ENCODE peak calls at places on chromosomes 12 and 14, in eight cellular contexts. One of them, this sample, is unnamed.

GRCh38 chr14:104244221-104245011 is 106.0 kb downstream of the KIF26A start:
- DNase-seq in heart left ventricle: no peak
- DNase-seq in psoas muscle: peak; percentile 28
- DNase-seq in dorsolateral prefrontal cortex: no peak
- DNase-seq in naive thymus-derived CD4-positive, alpha-beta T cell: no peak
- DNase-seq in suprapubic skin: peak; percentile 66
- DNase-seq in stomach: peak; percentile 19
- DNase-seq in fibroblast of lung: no peak
- DNase-seq in this sample: no peak

GRCh38 chr14:101821528-101821927 is 60.0 kb downstream of the PPP2R5C start:
- DNase-seq in naive thymus-derived CD4-positive, alpha-beta T cell: peak; percentile 86
- DNase-seq in psoas muscle: no peak
- DNase-seq in heart left ventricle: no peak
- DNase-seq in fibroblast of lung: no peak
- DNase-seq in dorsolateral prefrontal cortex: no peak
- DNase-seq in stomach: no peak
- DNase-seq in suprapubic skin: no peak
- DNase-seq in this sample: no peak

GRCh38 chr14:102200690-102201368 is 61.1 kb downstream of the WDR20 start:
- DNase-seq in heart left ventricle: no peak
- DNase-seq in suprapubic skin: no peak
- DNase-seq in dorsolateral prefrontal cortex: no peak
- DNase-seq in psoas muscle: no peak
- DNase-seq in fibroblast of lung: no peak
- DNase-seq in stomach: no peak
- DNase-seq in naive thymus-derived CD4-positive, alpha-beta T cell: peak; percentile 25
- DNase-seq in this sample: no peak

GRCh38 chr14:92726135-92726932 is 22.1 kb downstream of the LGMN start:
- DNase-seq in naive thymus-derived CD4-positive, alpha-beta T cell: no peak
- DNase-seq in stomach: peak; percentile 82
- DNase-seq in heart left ventricle: peak; percentile 49
- DNase-seq in fibroblast of lung: peak; percentile 93
- DNase-seq in suprapubic skin: no peak
- DNase-seq in dorsolateral prefrontal cortex: no peak
- DNase-seq in psoas muscle: peak; percentile 77
- DNase-seq in this sample: peak; percentile 58

GRCh38 chr14:42927313-42927712 is 1320.6 kb downstream of the LRFN5 start:
- DNase-seq in heart left ventricle: no peak
- DNase-seq in stomach: no peak
- DNase-seq in suprapubic skin: no peak
- DNase-seq in dorsolateral prefrontal cortex: no peak
- DNase-seq in psoas muscle: no peak
- DNase-seq in naive thymus-derived CD4-positive, alpha-beta T cell: no peak
- DNase-seq in fibroblast of lung: no peak
- DNase-seq in this sample: no peak

GRCh38 chr14:89405712-89406111 is 11.3 kb downstream of the FOXN3 start:
- DNase-seq in stomach: no peak
- DNase-seq in suprapubic skin: no peak
- DNase-seq in heart left ventricle: no peak
- DNase-seq in fibroblast of lung: no peak
- DNase-seq in dorsolateral prefrontal cortex: no peak
- DNase-seq in psoas muscle: no peak
- DNase-seq in naive thymus-derived CD4-positive, alpha-beta T cell: no peak
- DNase-seq in this sample: no peak

GRCh38 chr12:120230326-120230973 is 29.5 kb upstream of the RPLP0 start:
- DNase-seq in suprapubic skin: no peak
- DNase-seq in dorsolateral prefrontal cortex: no peak
- DNase-seq in stomach: peak; percentile 51
- DNase-seq in heart left ventricle: peak; percentile 84
- DNase-seq in naive thymus-derived CD4-positive, alpha-beta T cell: no peak
- DNase-seq in fibroblast of lung: peak; percentile 96
- DNase-seq in psoas muscle: peak; percentile 93
- DNase-seq in this sample: peak; percentile 91

GRCh38 chr12:63276537-63277365 is 125.8 kb upstream of the AVPR1A start:
- DNase-seq in dorsolateral prefrontal cortex: no peak
- DNase-seq in stomach: peak; percentile 61
- DNase-seq in suprapubic skin: no peak
- DNase-seq in heart left ventricle: no peak
- DNase-seq in fibroblast of lung: peak; percentile 12
- DNase-seq in psoas muscle: no peak
- DNase-seq in naive thymus-derived CD4-positive, alpha-beta T cell: no peak
- DNase-seq in this sample: peak; percentile 13

GRCh38 chr14:24339284-24340151 is at the start of gene RIPK3:
- DNase-seq in fibroblast of lung: no peak
- DNase-seq in psoas muscle: peak; percentile 66
- DNase-seq in suprapubic skin: peak; percentile 86
- DNase-seq in naive thymus-derived CD4-positive, alpha-beta T cell: peak; percentile 68
- DNase-seq in heart left ventricle: peak; percentile 42
- DNase-seq in stomach: peak; percentile 80
- DNase-seq in dorsolateral prefrontal cortex: no peak
- DNase-seq in this sample: no peak

GRCh38 chr14:55353686-55354467 is 57.8 kb downstream of the ATG14 start:
- DNase-seq in stomach: no peak
- DNase-seq in dorsolateral prefrontal cortex: no peak
- DNase-seq in naive thymus-derived CD4-positive, alpha-beta T cell: peak; percentile 54
- DNase-seq in fibroblast of lung: no peak
- DNase-seq in suprapubic skin: no peak
- DNase-seq in heart left ventricle: no peak
- DNase-seq in psoas muscle: no peak
- DNase-seq in this sample: no peak

GRCh38 chr12:6809056-6809455 is 12.6 kb upstream of the GPR162 start:
- DNase-seq in naive thymus-derived CD4-positive, alpha-beta T cell: no peak
- DNase-seq in dorsolateral prefrontal cortex: no peak
- DNase-seq in stomach: no peak
- DNase-seq in heart left ventricle: peak; percentile 12
- DNase-seq in psoas muscle: no peak
- DNase-seq in fibroblast of lung: no peak
- DNase-seq in suprapubic skin: no peak
- DNase-seq in this sample: no peak

DNA sequence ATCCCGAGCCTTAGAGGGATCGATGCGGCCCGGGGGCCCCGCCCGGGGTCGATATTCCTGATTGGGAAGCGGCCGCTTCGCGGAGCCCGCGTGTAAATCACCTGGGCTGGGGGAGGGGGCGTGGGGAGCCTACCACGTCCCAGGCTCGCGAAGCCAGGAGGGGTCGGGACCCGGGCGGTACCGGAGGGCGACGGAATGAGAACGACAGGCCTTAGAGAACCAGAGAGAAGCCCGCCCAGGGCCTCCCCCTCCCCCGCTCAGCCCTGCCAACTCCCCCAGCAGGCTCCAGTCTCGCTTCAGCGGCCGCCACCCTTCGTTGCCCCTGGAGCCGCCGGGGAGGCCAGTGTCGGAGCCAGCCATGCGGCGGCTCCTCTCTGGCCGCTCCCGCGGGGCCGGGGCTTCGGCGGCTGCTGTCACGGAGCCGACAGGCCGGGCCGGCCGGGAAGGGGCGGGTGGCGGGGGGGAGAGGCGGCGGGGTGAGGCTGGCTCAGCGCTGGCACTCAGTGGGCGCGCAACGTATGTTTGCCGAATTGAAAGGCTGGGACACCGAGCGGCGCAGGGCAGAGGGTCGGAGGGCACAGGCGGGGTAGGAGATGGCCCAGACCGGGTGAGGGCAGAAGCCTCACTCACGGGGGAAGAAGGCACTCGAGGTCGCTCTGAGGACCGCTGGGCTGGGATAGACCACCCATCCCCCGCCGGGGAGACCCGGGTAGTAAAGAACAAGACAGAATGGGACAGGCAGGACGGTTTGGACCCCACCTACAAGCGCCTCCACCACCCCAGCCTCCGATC is 1.4 kb upstream of the DNAJC22 start:
- DNase-seq in heart left ventricle: no peak
- DNase-seq in psoas muscle: no peak
- DNase-seq in fibroblast of lung: no peak
- DNase-seq in dorsolateral prefrontal cortex: no peak
- DNase-seq in stomach: peak; percentile 35
- DNase-seq in naive thymus-derived CD4-positive, alpha-beta T cell: no peak
- DNase-seq in suprapubic skin: no peak
- DNase-seq in this sample: no peak
- H3K27ac ChIP-seq in heart left ventricle: no peak overlapping the region
- H3K27ac ChIP-seq in psoas muscle: no peak overlapping the region
- H3K27ac ChIP-seq in fibroblast of lung: no peak overlapping the region
- H3K27ac ChIP-seq in dorsolateral prefrontal cortex: no peak overlapping the region
- H3K27ac ChIP-seq in stomach: no peak overlapping the region
- H3K27ac ChIP-seq in naive thymus-derived CD4-positive, alpha-beta T cell: no peak overlapping the region
- H3K27ac ChIP-seq in suprapubic skin: no peak overlapping the region
- H3K27ac ChIP-seq in this sample: no peak overlapping the region

GRCh38 chr12:31245822-31246469 is 80.0 kb downstream of the SINHCAF start:
- DNase-seq in fibroblast of lung: peak; percentile 5
- DNase-seq in heart left ventricle: no peak
- DNase-seq in stomach: no peak
- DNase-seq in psoas muscle: no peak
- DNase-seq in dorsolateral prefrontal cortex: no peak
- DNase-seq in naive thymus-derived CD4-positive, alpha-beta T cell: no peak
- DNase-seq in suprapubic skin: no peak
- DNase-seq in this sample: peak; percentile 33
- H3K27ac ChIP-seq in fibroblast of lung: no peak overlapping the region
- H3K27ac ChIP-seq in heart left ventricle: no peak overlapping the region
- H3K27ac ChIP-seq in stomach: no peak overlapping the region
- H3K27ac ChIP-seq in psoas muscle: no peak overlapping the region
- H3K27ac ChIP-seq in dorsolateral prefrontal cortex: no peak overlapping the region
- H3K27ac ChIP-seq in naive thymus-derived CD4-positive, alpha-beta T cell: no peak overlapping the region
- H3K27ac ChIP-seq in suprapubic skin: no peak overlapping the region
- H3K27ac ChIP-seq in this sample: no peak overlapping the region

GRCh38 chr12:46492471-46493351 is 120.1 kb upstream of the SLC38A2 start:
- DNase-seq in stomach: no peak
- DNase-seq in heart left ventricle: no peak
- DNase-seq in suprapubic skin: no peak
- DNase-seq in fibroblast of lung: peak; percentile 92
- DNase-seq in naive thymus-derived CD4-positive, alpha-beta T cell: no peak
- DNase-seq in psoas muscle: no peak
- DNase-seq in dorsolateral prefrontal cortex: no peak
- DNase-seq in this sample: no peak
- H3K27ac ChIP-seq in stomach: peak overlapping the region; percentile 62
- H3K27ac ChIP-seq in heart left ventricle: peak overlapping the region; percentile 43
- H3K27ac ChIP-seq in suprapubic skin: peak overlapping the region; percentile 63
- H3K27ac ChIP-seq in fibroblast of lung: peak overlapping the region; percentile 72
- H3K27ac ChIP-seq in naive thymus-derived CD4-positive, alpha-beta T cell: no peak overlapping the region
- H3K27ac ChIP-seq in psoas muscle: no peak overlapping the region
- H3K27ac ChIP-seq in dorsolateral prefrontal cortex: no peak overlapping the region
- H3K27ac ChIP-seq in this sample: no peak overlapping the region

GRCh38 chr12:89884365-89884915 is 175.8 kb upstream of the ATP2B1 start:
- DNase-seq in naive thymus-derived CD4-positive, alpha-beta T cell: no peak
- DNase-seq in dorsolateral prefrontal cortex: no peak
- DNase-seq in stomach: no peak
- DNase-seq in fibroblast of lung: no peak
- DNase-seq in psoas muscle: no peak
- DNase-seq in suprapubic skin: no peak
- DNase-seq in heart left ventricle: no peak
- DNase-seq in this sample: no peak
- H3K27ac ChIP-seq in naive thymus-derived CD4-positive, alpha-beta T cell: no peak overlapping the region
- H3K27ac ChIP-seq in dorsolateral prefrontal cortex: no peak overlapping the region
- H3K27ac ChIP-seq in stomach: no peak overlapping the region
- H3K27ac ChIP-seq in fibroblast of lung: no peak overlapping the region
- H3K27ac ChIP-seq in psoas muscle: no peak overlapping the region
- H3K27ac ChIP-seq in suprapubic skin: no peak overlapping the region
- H3K27ac ChIP-seq in heart left ventricle: no peak overlapping the region
- H3K27ac ChIP-seq in this sample: no peak overlapping the region

DNA sequence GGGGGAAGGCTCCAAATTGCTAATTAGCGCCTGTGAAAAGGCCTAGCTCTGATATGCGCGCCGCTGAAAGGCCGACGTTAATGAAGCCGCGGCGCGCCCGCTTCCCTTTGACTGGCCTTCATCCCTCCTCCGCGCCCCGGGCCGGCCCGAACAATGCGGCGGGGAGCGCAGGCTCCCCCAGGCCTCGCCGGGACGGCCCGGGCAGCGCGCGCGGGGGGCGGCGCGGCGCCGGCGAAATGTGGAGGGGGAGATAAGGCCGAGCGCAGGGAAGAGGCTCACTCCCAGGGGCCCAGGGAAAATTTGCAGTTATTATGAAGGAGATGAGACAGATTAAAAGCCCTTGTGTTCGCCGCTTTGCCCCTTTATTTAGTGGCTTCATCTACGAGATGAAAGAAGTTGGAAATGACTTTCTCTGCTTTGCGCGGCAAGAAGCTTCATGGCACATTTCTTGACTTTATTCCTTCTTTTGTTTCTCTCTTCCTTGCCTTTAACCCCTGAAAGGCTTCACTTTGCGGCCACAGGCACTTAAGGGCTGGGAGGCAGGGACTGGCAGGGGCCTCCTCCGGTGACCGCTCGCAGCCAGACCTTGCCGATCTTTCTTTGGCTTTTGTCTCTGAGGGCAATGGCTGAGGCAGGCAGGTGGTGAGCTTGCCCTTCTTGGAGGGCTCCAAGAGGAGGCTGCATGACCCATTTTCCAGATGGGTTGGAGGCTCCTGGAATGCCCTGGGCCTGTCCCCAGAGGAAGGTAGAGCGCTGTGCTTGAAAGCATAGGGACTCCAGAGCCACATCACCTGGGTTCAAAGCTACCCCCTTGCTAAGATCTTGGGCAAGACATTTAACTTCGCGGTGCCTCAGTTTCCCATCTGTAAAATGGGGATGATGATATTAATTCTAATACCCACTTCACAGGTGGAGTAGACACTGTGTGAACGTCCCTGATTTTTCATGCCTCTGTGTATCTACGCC is 12.7 kb upstream of the GPATCH2L start:
- DNase-seq in heart left ventricle: no peak
- DNase-seq in dorsolateral prefrontal cortex: no peak
- DNase-seq in stomach: no peak
- DNase-seq in naive thymus-derived CD4-positive, alpha-beta T cell: no peak
- DNase-seq in suprapubic skin: no peak
- DNase-seq in fibroblast of lung: no peak
- DNase-seq in psoas muscle: no peak
- DNase-seq in this sample: peak; percentile 58
- H3K27ac ChIP-seq in heart left ventricle: no peak overlapping the region
- H3K27ac ChIP-seq in dorsolateral prefrontal cortex: no peak overlapping the region
- H3K27ac ChIP-seq in stomach: no peak overlapping the region
- H3K27ac ChIP-seq in naive thymus-derived CD4-positive, alpha-beta T cell: no peak overlapping the region
- H3K27ac ChIP-seq in suprapubic skin: no peak overlapping the region
- H3K27ac ChIP-seq in fibroblast of lung: no peak overlapping the region
- H3K27ac ChIP-seq in psoas muscle: no peak overlapping the region
- H3K27ac ChIP-seq in this sample: peak overlapping the region; percentile 33

DNA sequence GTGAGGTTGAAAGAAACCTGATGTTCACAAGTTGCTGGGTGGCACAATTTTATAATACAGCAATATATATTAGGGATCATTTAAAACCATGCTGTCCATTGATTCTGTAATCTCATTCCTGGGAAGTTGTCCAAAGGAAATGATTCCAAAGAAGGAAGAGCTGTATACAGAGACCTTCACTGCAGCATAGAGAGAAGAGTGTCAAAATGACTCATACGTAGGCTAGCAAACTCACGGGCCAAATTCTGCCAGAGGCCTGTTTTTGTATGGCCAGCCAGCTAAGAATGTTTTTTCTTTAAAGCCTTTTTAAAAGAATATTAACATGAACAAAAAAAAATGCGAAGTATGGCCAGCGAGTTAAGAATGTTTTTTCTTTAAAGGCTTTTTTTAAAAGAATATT is 69.3 kb upstream of the MED13L start:
- DNase-seq in naive thymus-derived CD4-positive, alpha-beta T cell: no peak
- DNase-seq in stomach: no peak
- DNase-seq in suprapubic skin: peak; percentile 32
- DNase-seq in dorsolateral prefrontal cortex: no peak
- DNase-seq in heart left ventricle: no peak
- DNase-seq in psoas muscle: no peak
- DNase-seq in fibroblast of lung: peak; percentile 94
- DNase-seq in this sample: peak; percentile 66
- H3K27ac ChIP-seq in naive thymus-derived CD4-positive, alpha-beta T cell: no peak overlapping the region
- H3K27ac ChIP-seq in stomach: no peak overlapping the region
- H3K27ac ChIP-seq in suprapubic skin: no peak overlapping the region
- H3K27ac ChIP-seq in dorsolateral prefrontal cortex: no peak overlapping the region
- H3K27ac ChIP-seq in heart left ventricle: no peak overlapping the region
- H3K27ac ChIP-seq in psoas muscle: no peak overlapping the region
- H3K27ac ChIP-seq in fibroblast of lung: no peak overlapping the region
- H3K27ac ChIP-seq in this sample: peak overlapping the region; percentile 66